ENCODE peak calls at places on chromosomes 12 and 14, in four cellular contexts. One of them, this sample, is unnamed.

GRCh38 chr12:110004598-110004997 is 5.4 kb downstream of the ANKRD13A start:
- ATAC-seq in T-helper 17 cell: peak
- ATAC-seq in heart right ventricle: no peak
- ATAC-seq in activated naive CD4-positive, alpha-beta T cell treated with anti-CD3 and anti-CD28 coated beads, Interleukin-2, amount 50 U/mL, for 72 hours: peak
- ATAC-seq in this sample: peak

GRCh38 chr12:26118356-26118755 is 6.5 kb downstream of the BHLHE41 start:
- ATAC-seq in T-helper 17 cell: no peak
- ATAC-seq in activated naive CD4-positive, alpha-beta T cell treated with anti-CD3 and anti-CD28 coated beads, Interleukin-2, amount 50 U/mL, for 72 hours: no peak
- ATAC-seq in heart right ventricle: no peak
- ATAC-seq in this sample: no peak

GRCh38 chr12:120865094-120865493 is 39.1 kb downstream of the SPPL3 start:
- ATAC-seq in T-helper 17 cell: no peak
- ATAC-seq in activated naive CD4-positive, alpha-beta T cell treated with anti-CD3 and anti-CD28 coated beads, Interleukin-2, amount 50 U/mL, for 72 hours: peak
- ATAC-seq in heart right ventricle: no peak
- ATAC-seq in this sample: no peak

GRCh38 chr14:93991212-93991611 is 5.9 kb upstream of the CCDC197 start:
- ATAC-seq in T-helper 17 cell: no peak
- ATAC-seq in activated naive CD4-positive, alpha-beta T cell treated with anti-CD3 and anti-CD28 coated beads, Interleukin-2, amount 50 U/mL, for 72 hours: peak
- ATAC-seq in heart right ventricle: no peak
- ATAC-seq in this sample: no peak

GRCh38 chr12:41106315-41106714 is 81.8 kb upstream of the PDZRN4 start:
- ATAC-seq in heart right ventricle: no peak
- ATAC-seq in activated naive CD4-positive, alpha-beta T cell treated with anti-CD3 and anti-CD28 coated beads, Interleukin-2, amount 50 U/mL, for 72 hours: no peak
- ATAC-seq in T-helper 17 cell: no peak
- ATAC-seq in this sample: peak

GRCh38 chr14:22919601-22919921 is 612 bp upstream of the RBM23 start:
- ATAC-seq in activated naive CD4-positive, alpha-beta T cell treated with anti-CD3 and anti-CD28 coated beads, Interleukin-2, amount 50 U/mL, for 72 hours: no peak
- ATAC-seq in T-helper 17 cell: no peak
- ATAC-seq in heart right ventricle: peak
- ATAC-seq in this sample: peak

GRCh38 chr14:31340297-31341063 is 79.9 kb downstream of the HEATR5A start:
- ATAC-seq in activated naive CD4-positive, alpha-beta T cell treated with anti-CD3 and anti-CD28 coated beads, Interleukin-2, amount 50 U/mL, for 72 hours: no peak
- ATAC-seq in heart right ventricle: no peak
- ATAC-seq in T-helper 17 cell: no peak
- ATAC-seq in this sample: no peak

GRCh38 chr12:122099280-122099749 is 20.8 kb downstream of the MLXIP start:
- ATAC-seq in T-helper 17 cell: peak
- ATAC-seq in activated naive CD4-positive, alpha-beta T cell treated with anti-CD3 and anti-CD28 coated beads, Interleukin-2, amount 50 U/mL, for 72 hours: peak
- ATAC-seq in heart right ventricle: no peak
- ATAC-seq in this sample: peak

GRCh38 chr12:52157566-52158150 is 34.2 kb downstream of the KRT80 start:
- ATAC-seq in T-helper 17 cell: no peak
- ATAC-seq in activated naive CD4-positive, alpha-beta T cell treated with anti-CD3 and anti-CD28 coated beads, Interleukin-2, amount 50 U/mL, for 72 hours: no peak
- ATAC-seq in heart right ventricle: no peak
- ATAC-seq in this sample: no peak

GRCh38 chr14:68384881-68385280 is 408.0 kb downstream of the ZFP36L1 start:
- ATAC-seq in activated naive CD4-positive, alpha-beta T cell treated with anti-CD3 and anti-CD28 coated beads, Interleukin-2, amount 50 U/mL, for 72 hours: no peak
- ATAC-seq in heart right ventricle: peak
- ATAC-seq in T-helper 17 cell: no peak
- ATAC-seq in this sample: no peak

This sample was measured in stimulated activated memory B cell treated with anti-CD40 and anti-IgM and Interleukin-4, amounts not matched to agents 10 μg/mL and 1 μg/mL and 100 μg/mL, for 72 hours.